ENCODE peak calls at places on chromosome 4, in nine cellular contexts. B is esophagus squamous epithelium, H is thyroid gland, Q is uterus, U is IMR-90, T is dorsolateral prefrontal cortex, Z is suprapubic skin, N is cardiac fibroblast, F is fibroblast of pulmonary artery. R is an unnamed sample.
A peak's percentile ranks its signal among the peaks of the same experiment; 100 is the strongest.

GRCh38 chr4:164952551-164952950 is 24.9 kb downstream of the TRIM61 start:
- DNase-seq in T (no peak), Q (no peak), F (no peak), H (no peak), N (no peak), U (no peak), Z (no peak), B (no peak), R (no peak)

GRCh38 chr4:7173821-7174220 is 18.5 kb upstream of the SORCS2 start:
- DNase-seq in H (no peak), Z (peak; percentile 25), B (no peak), Q (peak; percentile 7), N (no peak), U (no peak), F (no peak), T (no peak), R (no peak)

GRCh38 chr4:87121332-87122065 is 98.9 kb downstream of the KLHL8 start:
- DNase-seq in T (no peak), Z (no peak), N (peak; percentile 24), H (peak; percentile 73), U (peak; percentile 47), Q (no peak), F (no peak), B (no peak), R (peak; percentile 61)

GRCh38 chr4:19227701-19228100 is 1024.0 kb upstream of the SLIT2 start:
- DNase-seq in T (no peak), N (no peak), Z (no peak), B (no peak), H (no peak), F (no peak), U (no peak), Q (no peak), R (no peak)

GRCh38 chr4:39032218-39033085 is at the start of gene TMEM156:
- DNase-seq in Z (no peak), F (peak; percentile 64), Q (no peak), T (no peak), H (no peak), U (peak; percentile 80), N (peak; percentile 52), B (no peak), R (peak; percentile 56)

GRCh38 chr4:104493071-104493831 is 1.4 kb downstream of the CXXC4 start:
- DNase-seq in U (no peak), H (no peak), B (no peak), Z (no peak), Q (no peak), F (no peak), T (no peak), N (no peak), R (no peak)

GRCh38 chr4:128793859-128794667 is 15.4 kb upstream of the JADE1 start:
- DNase-seq in Q (no peak), Z (no peak), B (no peak), H (no peak), N (peak; percentile 58), U (peak; percentile 55), T (no peak), F (peak; percentile 45), R (peak; percentile 20)

GRCh38 chr4:120568736-120569135 is 353.8 kb downstream of the PRDM5 start:
- DNase-seq in N (no peak), U (no peak), T (no peak), B (no peak), Q (no peak), F (no peak), H (no peak), Z (no peak), R (no peak)

GRCh38 chr4:85787133-85787532 is 312.2 kb downstream of the ARHGAP24 start:
- DNase-seq in T (no peak), Q (no peak), F (peak; percentile 88), B (no peak), U (peak; percentile 93), N (peak; percentile 75), Z (no peak), H (no peak), R (peak; percentile 95)

GRCh38 chr4:72055566-72055965 is 23.8 kb downstream of the NPFFR2 start:
- DNase-seq in H (no peak), Z (no peak), Q (no peak), B (no peak), F (no peak), T (no peak), N (no peak), U (no peak), R (no peak)

GRCh38 chr4:19224820-19225219 is 1026.9 kb upstream of the SLIT2 start:
- DNase-seq in B (no peak), T (no peak), U (peak; percentile 42), F (peak; percentile 61), H (no peak), Z (no peak), N (peak; percentile 60), Q (no peak), R (peak; percentile 44)

GRCh38 chr4:7041851-7042696 is 1.1 kb upstream of the TADA2B start:
- DNase-seq in U (peak; percentile 55), T (peak; percentile 52), F (no peak), B (no peak), N (no peak), Z (peak; percentile 82), Q (peak; percentile 55), H (peak; percentile 50), R (peak; percentile 49)

DNA sequence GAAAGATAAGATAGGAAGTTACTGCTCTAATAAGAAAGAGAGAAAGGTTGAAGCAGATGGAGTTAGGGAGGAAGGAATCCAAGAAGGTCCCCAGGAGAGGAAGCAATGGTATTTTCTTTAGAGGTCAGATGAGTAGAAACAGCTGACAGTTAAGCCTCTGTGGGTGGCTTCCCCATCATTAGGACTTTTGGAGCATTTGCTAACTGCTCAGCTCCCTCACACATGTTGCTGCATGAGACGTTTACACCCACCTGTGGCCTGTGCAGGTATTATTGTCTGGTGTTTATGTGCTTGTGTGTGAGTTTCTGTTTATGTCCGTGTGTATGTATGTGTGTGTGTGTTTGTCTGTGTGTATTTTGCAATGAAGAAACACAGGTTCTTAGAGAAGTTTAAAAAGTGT is 346.7 kb downstream of the RAB28 start:
- DNase-seq in Z (no peak), T (no peak), F (no peak), N (no peak), U (no peak), B (no peak), Q (no peak), H (no peak), R (no peak)
- H3K4me3 ChIP-seq in Z (no peak overlapping the region), T (no peak overlapping the region), F (no peak overlapping the region), N (no peak overlapping the region), U (no peak overlapping the region), B (no peak overlapping the region), Q (no peak overlapping the region), H (no peak overlapping the region), R (no peak overlapping the region)

DNA sequence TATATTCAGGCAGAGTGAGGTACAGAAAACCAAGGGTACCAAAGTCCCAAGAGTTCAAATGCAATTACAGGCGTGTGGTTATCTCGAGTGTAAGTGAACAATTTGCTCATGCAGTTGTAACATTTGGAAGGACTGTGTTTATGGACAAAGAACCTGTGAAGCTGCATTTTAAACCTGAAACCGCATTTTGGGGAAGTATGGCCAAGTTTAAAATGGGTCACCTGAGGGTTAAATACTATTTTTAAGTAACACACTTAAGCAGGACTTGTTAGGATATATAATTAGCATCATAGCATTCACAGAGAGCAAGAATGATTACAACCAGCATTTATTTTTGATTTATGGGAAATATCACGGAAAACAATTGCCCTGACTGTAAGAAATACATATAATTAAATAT is 79.1 kb upstream of the LCORL start:
- DNase-seq in B (no peak), U (no peak), Q (no peak), H (no peak), N (no peak), Z (no peak), T (no peak), F (no peak), R (no peak)
- H3K4me3 ChIP-seq in B (no peak overlapping the region), U (no peak overlapping the region), Q (no peak overlapping the region), H (no peak overlapping the region), N (no peak overlapping the region), Z (no peak overlapping the region), T (no peak overlapping the region), F (no peak overlapping the region), R (no peak overlapping the region)

DNA sequence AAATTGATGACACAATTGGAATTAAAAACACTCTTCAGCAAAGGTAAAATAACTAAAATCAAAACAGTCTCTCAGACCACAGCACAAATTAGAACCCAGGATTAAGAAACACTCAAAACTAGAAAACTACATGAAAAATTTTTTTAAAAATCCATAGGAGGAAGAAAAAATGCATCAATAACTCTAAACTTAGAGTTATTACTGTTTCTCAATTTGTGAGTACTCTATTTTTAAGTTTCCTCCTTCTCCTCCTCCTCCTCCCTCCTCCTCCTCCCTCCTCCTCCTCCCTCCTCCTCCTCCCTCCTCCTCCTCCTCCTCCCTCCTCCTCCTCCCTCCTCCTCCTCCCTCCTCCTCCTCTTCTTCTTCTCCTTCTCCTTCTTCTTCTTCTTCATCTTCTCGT is 1395.7 kb downstream of the STIM2 start:
- DNase-seq in U (no peak), B (no peak), T (no peak), F (no peak), Q (no peak), H (no peak), Z (no peak), N (no peak), R (no peak)
- H3K4me3 ChIP-seq in U (no peak overlapping the region), B (no peak overlapping the region), T (no peak overlapping the region), F (no peak overlapping the region), Q (no peak overlapping the region), H (no peak overlapping the region), Z (no peak overlapping the region), N (no peak overlapping the region), R (no peak overlapping the region)

GRCh38 chr4:94457692-94458106 is 6.0 kb downstream of the PDLIM5 start:
- DNase-seq in F (peak; percentile 58), Z (no peak), U (no peak), H (peak; percentile 83), B (no peak), T (no peak), N (peak; percentile 68), Q (no peak), R (no peak)

GRCh38 chr4:94461506-94461905 is 9.8 kb downstream of the PDLIM5 start:
- DNase-seq in U (no peak), T (no peak), Q (no peak), F (no peak), N (no peak), B (no peak), H (no peak), Z (no peak), R (no peak)

GRCh38 chr4:94458682-94459081 is 6.9 kb downstream of the PDLIM5 start:
- DNase-seq in B (no peak), F (no peak), Q (no peak), H (no peak), Z (no peak), U (no peak), N (no peak), T (no peak), R (no peak)

GRCh38 chr4:94462572-94462971 is 10.8 kb downstream of the PDLIM5 start:
- DNase-seq in H (no peak), B (no peak), Z (no peak), F (no peak), U (no peak), T (no peak), N (no peak), Q (no peak), R (no peak)

DNA sequence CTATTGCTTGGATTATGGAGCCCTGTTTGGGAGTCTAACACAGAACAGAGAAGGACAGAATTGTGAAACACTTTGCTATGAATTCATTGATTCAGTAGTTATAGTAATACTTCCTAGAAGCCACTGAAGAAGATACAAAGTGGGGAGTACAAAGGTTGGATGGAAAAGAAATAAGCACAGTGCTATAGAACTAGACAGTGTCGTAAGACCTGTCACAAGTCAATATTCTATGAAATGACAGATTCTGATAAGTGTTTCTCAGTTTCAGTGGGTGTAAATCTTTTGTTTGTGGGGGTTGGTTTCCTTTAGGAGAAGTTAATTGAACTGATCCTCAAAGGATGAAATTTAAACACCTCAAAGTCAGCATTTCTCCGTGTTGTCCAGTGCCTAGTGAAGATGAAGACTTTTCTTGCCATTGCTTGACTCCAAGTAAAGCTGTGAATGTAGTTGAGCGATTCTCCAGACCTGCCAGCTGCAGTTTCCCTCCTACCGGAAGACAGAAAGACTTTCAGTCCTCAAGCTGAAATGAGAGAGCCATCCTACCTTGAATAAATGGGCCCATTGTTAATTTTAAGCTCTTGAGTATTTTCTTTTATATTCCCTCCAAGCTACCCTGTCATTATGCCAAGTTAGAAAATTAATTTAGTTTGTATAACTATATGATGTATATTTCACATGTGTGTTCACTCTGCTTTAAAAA is 7.9 kb downstream of the PDLIM5 start:
- DNase-seq in B (no peak), T (no peak), F (no peak), H (no peak), Z (no peak), N (no peak), U (no peak), Q (no peak), R (no peak)
- H3K4me3 ChIP-seq in B (no peak overlapping the region), T (no peak overlapping the region), F (no peak overlapping the region), H (no peak overlapping the region), Z (no peak overlapping the region), N (no peak overlapping the region), U (no peak overlapping the region), Q (no peak overlapping the region), R (no peak overlapping the region)

R was measured in fibroblast of mammary gland.